ENCODE peak calls at places on chromosomes 16 and 17, in six cellular contexts. S is GM12892; R is fibroblast of lung; O is aorta; K is activated CD4-positive, alpha-beta T cell treated with anti-CD3 and anti-CD28 coated beads for 36 hours; P is right lobe of liver. Q is an unnamed sample.

GRCh38 chr16:28824548-28824973 is 1.8 kb downstream of the ATXN2L start:
- DNase-seq in O (no peak), P (no peak), K (no peak), S (no peak), R (no peak), Q (no peak)

GRCh38 chr16:60755907-60756306 is 1280.3 kb downstream of the CDH8 start:
- DNase-seq in P (no peak), O (no peak), K (no peak), S (no peak), R (no peak), Q (no peak)

GRCh38 chr16:50861926-50862325 is 120.0 kb downstream of the CYLD start:
- DNase-seq in P (no peak), K (no peak), S (no peak), O (no peak), R (peak), Q (no peak)

GRCh38 chr17:2990396-2990795 is 73.0 kb downstream of the OR1D5 start:
- DNase-seq in P (no peak), K (no peak), O (no peak), R (no peak), S (no peak), Q (no peak)

GRCh38 chr16:11762431-11762830 is 19.8 kb upstream of the TXNDC11 start:
- DNase-seq in O (no peak), K (no peak), P (no peak), S (no peak), R (no peak), Q (no peak)

GRCh38 chr16:80670170-80670865 is 129.5 kb downstream of the DYNLRB2 start:
- DNase-seq in P (no peak), S (no peak), O (no peak), R (no peak), K (peak), Q (no peak)

GRCh38 chr16:7338826-7339225 is 6.2 kb downstream of the RBFOX1 start:
- DNase-seq in K (no peak), S (no peak), P (no peak), R (no peak), O (no peak), Q (no peak)

GRCh38 chr17:40577611-40578065 is 12.4 kb upstream of the CCR7 start:
- DNase-seq in K (peak), R (no peak), P (no peak), S (no peak), O (no peak), Q (no peak)

GRCh38 chr17:81099888-81100287 is 64.9 kb downstream of the BAIAP2 start:
- DNase-seq in K (no peak), O (no peak), R (no peak), P (no peak), S (no peak), Q (no peak)

GRCh38 chr17:41347872-41348760 is 2.5 kb downstream of the KRT33A start:
- DNase-seq in R (no peak), O (no peak), P (no peak), K (no peak), S (no peak), Q (no peak)

GRCh38 chr17:7676533-7676932 is 10.8 kb downstream of the TP53 start:
- DNase-seq in K (no peak), O (no peak), S (no peak), R (no peak), P (no peak), Q (no peak)

GRCh38 chr17:42554250-42555121 is 1.8 kb downstream of the HSD17B1 start:
- DNase-seq in K (peak), P (peak), S (peak), O (peak), R (peak), Q (peak)

GRCh38 chr17:39678340-39679116 is 9.3 kb downstream of the PGAP3 start:
- DNase-seq in S (no peak), R (no peak), P (peak), K (no peak), O (no peak), Q (no peak)

GRCh38 chr16:70610273-70611223 is 35.8 kb upstream of the IL34 start:
- DNase-seq in O (no peak), R (no peak), S (no peak), K (no peak), P (no peak), Q (no peak)

GRCh38 chr17:82124101-82124500 is 26.1 kb upstream of the FASN start:
- DNase-seq in K (no peak), S (no peak), P (no peak), R (no peak), O (no peak), Q (no peak)

GRCh38 chr17:43874293-43874692 is 27.3 kb downstream of the CD300LG start:
- DNase-seq in K (no peak), S (no peak), O (no peak), R (no peak), P (no peak), Q (no peak)

GRCh38 chr17:65593870-65594584 is 32.6 kb upstream of the AXIN2 start:
- DNase-seq in P (no peak), S (no peak), O (no peak), K (peak), R (peak), Q (no peak)

GRCh38 chr16:47058295-47059086 is 85.0 kb upstream of the DNAJA2 start:
- DNase-seq in R (no peak), P (peak), S (no peak), K (no peak), O (peak), Q (peak)

GRCh38 chr16:48609453-48610023 is 442 bp downstream of the N4BP1 start:
- DNase-seq in R (peak), K (peak), O (peak), P (peak), S (peak), Q (peak)

GRCh38 chr17:71413935-71414334 is 706.9 kb upstream of the SOX9 start:
- DNase-seq in R (no peak), S (no peak), O (no peak), P (no peak), K (no peak), Q (no peak)

GRCh38 chr17:238964-239259 is 57.5 kb upstream of the DOC2B start:
- DNase-seq in S (no peak), K (no peak), O (peak), P (no peak), R (no peak), Q (peak)

GRCh38 chr16:68069511-68070248 is 15.5 kb upstream of the NFATC3 start:
- DNase-seq in S (no peak), P (peak), K (peak), O (no peak), R (no peak), Q (peak)

GRCh38 chr16:81189100-81189664 is 49.3 kb upstream of the BCO1 start:
- DNase-seq in P (no peak), K (no peak), S (no peak), O (peak), R (peak), Q (peak)

GRCh38 chr16:4684030-4684715 is 9.2 kb upstream of the NUDT16L1 start:
- DNase-seq in K (no peak), O (no peak), P (peak), S (no peak), R (no peak), Q (peak)

GRCh38 chr16:73058616-73059409 is 10.9 kb upstream of the ZFHX3 start:
- DNase-seq in R (peak), P (peak), S (no peak), K (peak), O (peak), Q (no peak)

GRCh38 chr16:25553711-25554436 is 137.9 kb upstream of the HS3ST4 start:
- DNase-seq in S (no peak), O (no peak), P (no peak), K (no peak), R (peak), Q (no peak)

GRCh38 chr16:73356401-73357079 is 308.6 kb upstream of the ZFHX3 start:
- DNase-seq in O (no peak), K (no peak), R (no peak), P (no peak), S (no peak), Q (no peak)

GRCh38 chr17:61250335-61250890 is 149.2 kb upstream of the TBX2 start:
- DNase-seq in O (no peak), P (no peak), R (peak), K (no peak), S (no peak), Q (no peak)

GRCh38 chr16:569445-570254 is at the start of gene PIGQ:
- DNase-seq in S (peak), K (peak), R (peak), P (peak), O (peak), Q (peak)

GRCh38 chr17:18004901-18005305 is 32.2 kb downstream of the DRC3 start:
- DNase-seq in K (no peak), S (no peak), P (no peak), R (no peak), O (no peak), Q (no peak)

GRCh38 chr16:67282447-67282805 is 3.1 kb downstream of the PLEKHG4 start:
- DNase-seq in O (no peak), R (no peak), K (no peak), P (no peak), S (no peak), Q (no peak)

GRCh38 chr17:2302740-2303277 is 776 bp downstream of the SMG6 start:
- DNase-seq in O (no peak), R (no peak), K (no peak), P (no peak), S (no peak), Q (no peak)

GRCh38 chr16:80407265-80407987 is 133.4 kb upstream of the DYNLRB2 start:
- DNase-seq in S (no peak), K (no peak), O (no peak), R (no peak), P (no peak), Q (peak)

GRCh38 chr17:81700353-81701287 is 2.5 kb upstream of the MRPL12 start:
- DNase-seq in O (no peak), P (no peak), R (no peak), S (no peak), K (no peak), Q (no peak)

GRCh38 chr17:74133726-74134125 is 69.8 kb upstream of the RPL38 start:
- DNase-seq in S (no peak), P (no peak), K (no peak), R (no peak), O (no peak), Q (no peak)

GRCh38 chr16:49524578-49525315 is 151.1 kb downstream of the C16orf78 start:
- DNase-seq in P (no peak), O (no peak), K (no peak), R (no peak), S (no peak), Q (no peak)

GRCh38 chr16:2671741-2672140 is 10.6 kb upstream of the KCTD5 start:
- DNase-seq in P (no peak), O (no peak), S (no peak), K (no peak), R (no peak), Q (no peak)

GRCh38 chr16:85324506-85324905 is 212.2 kb upstream of the CIBAR2 start:
- DNase-seq in K (no peak), P (no peak), R (peak), O (no peak), S (no peak), Q (no peak)

GRCh38 chr17:31448467-31449077 is 57.1 kb downstream of the RAB11FIP4 start:
- DNase-seq in O (no peak), K (no peak), R (peak), P (no peak), S (no peak), Q (no peak)

GRCh38 chr17:50269477-50270429 is 4.5 kb upstream of the TMEM92 start:
- DNase-seq in S (peak), R (peak), K (peak), O (peak), P (peak), Q (peak)

Q was measured in left lobe of liver.